ENCODE peak calls at places on chromosomes 6 and 20, in nine cellular contexts. One of them, this sample, is unnamed.
A peak's percentile ranks its signal among the peaks of the same experiment; 100 is the strongest.

GRCh38 chr6:166041277-166041676 is 126.4 kb downstream of the TBXT start:
- DNase-seq in gastrocnemius medialis: no peak
- DNase-seq in left ventricle myocardium inferior: no peak
- DNase-seq in RWPE1: no peak
- DNase-seq in aorta: no peak
- DNase-seq in Peyer's patch: no peak
- DNase-seq in stomach: no peak
- DNase-seq in brain microvascular endothelial cell: no peak
- DNase-seq in neuronal stem cell: no peak
- DNase-seq in this sample: no peak

GRCh38 chr6:133983099-133983939 is 30.3 kb downstream of the TBPL1 start:
- DNase-seq in RWPE1: no peak
- DNase-seq in gastrocnemius medialis: no peak
- DNase-seq in Peyer's patch: no peak
- DNase-seq in aorta: peak; percentile 49
- DNase-seq in stomach: no peak
- DNase-seq in neuronal stem cell: no peak
- DNase-seq in brain microvascular endothelial cell: peak; percentile 35
- DNase-seq in left ventricle myocardium inferior: no peak
- DNase-seq in this sample: peak; percentile 88

GRCh38 chr20:25044660-25045342 is 13.1 kb downstream of the ACSS1 start:
- DNase-seq in left ventricle myocardium inferior: no peak
- DNase-seq in RWPE1: no peak
- DNase-seq in gastrocnemius medialis: peak; percentile 78
- DNase-seq in Peyer's patch: peak; percentile 48
- DNase-seq in stomach: no peak
- DNase-seq in brain microvascular endothelial cell: no peak
- DNase-seq in neuronal stem cell: no peak
- DNase-seq in aorta: peak; percentile 67
- DNase-seq in this sample: no peak

GRCh38 chr20:56391596-56392281 is at the start of gene AURKA:
- DNase-seq in RWPE1: no peak
- DNase-seq in stomach: no peak
- DNase-seq in gastrocnemius medialis: no peak
- DNase-seq in Peyer's patch: no peak
- DNase-seq in left ventricle myocardium inferior: no peak
- DNase-seq in neuronal stem cell: no peak
- DNase-seq in aorta: no peak
- DNase-seq in brain microvascular endothelial cell: no peak
- DNase-seq in this sample: no peak

GRCh38 chr6:66183982-66184555 is 477.0 kb upstream of the EYS start:
- DNase-seq in stomach: no peak
- DNase-seq in gastrocnemius medialis: no peak
- DNase-seq in aorta: no peak
- DNase-seq in brain microvascular endothelial cell: no peak
- DNase-seq in neuronal stem cell: no peak
- DNase-seq in RWPE1: no peak
- DNase-seq in Peyer's patch: no peak
- DNase-seq in left ventricle myocardium inferior: no peak
- DNase-seq in this sample: no peak

GRCh38 chr20:53395188-53395923 is 198.3 kb downstream of the ZNF217 start:
- DNase-seq in gastrocnemius medialis: no peak
- DNase-seq in RWPE1: no peak
- DNase-seq in neuronal stem cell: no peak
- DNase-seq in brain microvascular endothelial cell: no peak
- DNase-seq in Peyer's patch: no peak
- DNase-seq in stomach: no peak
- DNase-seq in left ventricle myocardium inferior: no peak
- DNase-seq in aorta: no peak
- DNase-seq in this sample: no peak

GRCh38 chr20:58610811-58611210 is 40.3 kb upstream of the STX16 start:
- DNase-seq in RWPE1: no peak
- DNase-seq in neuronal stem cell: no peak
- DNase-seq in left ventricle myocardium inferior: no peak
- DNase-seq in Peyer's patch: no peak
- DNase-seq in brain microvascular endothelial cell: no peak
- DNase-seq in aorta: peak; percentile 29
- DNase-seq in stomach: no peak
- DNase-seq in gastrocnemius medialis: no peak
- DNase-seq in this sample: no peak

GRCh38 chr20:22929661-22930060 is 105.5 kb upstream of the SSTR4 start:
- DNase-seq in gastrocnemius medialis: no peak
- DNase-seq in aorta: no peak
- DNase-seq in RWPE1: no peak
- DNase-seq in stomach: no peak
- DNase-seq in neuronal stem cell: no peak
- DNase-seq in Peyer's patch: no peak
- DNase-seq in left ventricle myocardium inferior: no peak
- DNase-seq in brain microvascular endothelial cell: no peak
- DNase-seq in this sample: no peak

GRCh38 chr6:163709255-163709654 is 294.7 kb downstream of the QKI start:
- DNase-seq in gastrocnemius medialis: no peak
- DNase-seq in RWPE1: no peak
- DNase-seq in neuronal stem cell: no peak
- DNase-seq in Peyer's patch: no peak
- DNase-seq in stomach: no peak
- DNase-seq in aorta: no peak
- DNase-seq in brain microvascular endothelial cell: no peak
- DNase-seq in left ventricle myocardium inferior: no peak
- DNase-seq in this sample: no peak

GRCh38 chr6:48912503-48912902 is 550.5 kb downstream of the MMUT start:
- DNase-seq in neuronal stem cell: no peak
- DNase-seq in brain microvascular endothelial cell: no peak
- DNase-seq in gastrocnemius medialis: no peak
- DNase-seq in RWPE1: no peak
- DNase-seq in aorta: no peak
- DNase-seq in stomach: no peak
- DNase-seq in Peyer's patch: no peak
- DNase-seq in left ventricle myocardium inferior: no peak
- DNase-seq in this sample: no peak

GRCh38 chr6:63897459-63897858 is 261.9 kb downstream of the PHF3 start:
- DNase-seq in Peyer's patch: no peak
- DNase-seq in RWPE1: no peak
- DNase-seq in brain microvascular endothelial cell: peak; percentile 2
- DNase-seq in left ventricle myocardium inferior: no peak
- DNase-seq in gastrocnemius medialis: no peak
- DNase-seq in stomach: no peak
- DNase-seq in neuronal stem cell: no peak
- DNase-seq in aorta: no peak
- DNase-seq in this sample: no peak

GRCh38 chr6:142087950-142088857 is 44.5 kb upstream of the GJE1 start:
- DNase-seq in gastrocnemius medialis: no peak
- DNase-seq in RWPE1: no peak
- DNase-seq in brain microvascular endothelial cell: no peak
- DNase-seq in left ventricle myocardium inferior: no peak
- DNase-seq in neuronal stem cell: no peak
- DNase-seq in Peyer's patch: no peak
- DNase-seq in aorta: no peak
- DNase-seq in stomach: no peak
- DNase-seq in this sample: no peak

GRCh38 chr20:47310729-47311128 is 45.8 kb downstream of the ZMYND8 start:
- DNase-seq in Peyer's patch: no peak
- DNase-seq in stomach: no peak
- DNase-seq in neuronal stem cell: no peak
- DNase-seq in RWPE1: no peak
- DNase-seq in gastrocnemius medialis: no peak
- DNase-seq in brain microvascular endothelial cell: no peak
- DNase-seq in aorta: no peak
- DNase-seq in left ventricle myocardium inferior: no peak
- DNase-seq in this sample: no peak
- H3K27ac ChIP-seq in Peyer's patch: no peak overlapping the region
- H3K27ac ChIP-seq in stomach: peak overlapping the region; percentile 74
- H3K27ac ChIP-seq in neuronal stem cell: no peak overlapping the region
- H3K27ac ChIP-seq in RWPE1: peak overlapping the region; percentile 100
- H3K27ac ChIP-seq in gastrocnemius medialis: peak overlapping the region; percentile 22
- H3K27ac ChIP-seq in brain microvascular endothelial cell: no peak overlapping the region
- H3K27ac ChIP-seq in aorta: no peak overlapping the region
- H3K27ac ChIP-seq in left ventricle myocardium inferior: peak overlapping the region; percentile 98
- H3K27ac ChIP-seq in this sample: no peak overlapping the region

DNA sequence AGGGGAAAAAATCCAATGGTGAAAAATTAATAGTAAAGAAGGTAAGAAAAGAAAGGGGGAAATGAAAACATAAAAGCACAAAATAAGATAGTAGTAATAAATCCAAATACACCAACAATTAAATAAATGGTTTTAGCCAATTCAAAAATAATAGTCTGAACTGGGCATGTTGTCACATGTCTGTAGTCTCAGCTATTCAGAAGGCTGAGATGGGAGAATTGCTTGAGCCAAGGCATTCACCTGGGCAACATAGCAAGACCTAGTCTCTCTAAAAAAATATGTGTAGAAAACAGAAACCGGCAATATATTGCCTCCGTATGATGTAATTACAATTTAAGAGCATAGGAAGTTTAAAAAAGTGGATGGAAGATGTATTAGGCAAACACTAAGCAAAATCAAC is 311.3 kb upstream of the FERMT1 start:
- DNase-seq in left ventricle myocardium inferior: no peak
- DNase-seq in RWPE1: no peak
- DNase-seq in neuronal stem cell: no peak
- DNase-seq in brain microvascular endothelial cell: no peak
- DNase-seq in gastrocnemius medialis: no peak
- DNase-seq in aorta: no peak
- DNase-seq in stomach: no peak
- DNase-seq in Peyer's patch: no peak
- DNase-seq in this sample: no peak
- H3K27ac ChIP-seq in left ventricle myocardium inferior: no peak overlapping the region
- H3K27ac ChIP-seq in RWPE1: no peak overlapping the region
- H3K27ac ChIP-seq in neuronal stem cell: no peak overlapping the region
- H3K27ac ChIP-seq in brain microvascular endothelial cell: no peak overlapping the region
- H3K27ac ChIP-seq in gastrocnemius medialis: no peak overlapping the region
- H3K27ac ChIP-seq in aorta: no peak overlapping the region
- H3K27ac ChIP-seq in stomach: no peak overlapping the region
- H3K27ac ChIP-seq in Peyer's patch: no peak overlapping the region
- H3K27ac ChIP-seq in this sample: no peak overlapping the region

GRCh38 chr20:50434653-50435396 is 75.4 kb upstream of the PTPN1 start:
- DNase-seq in brain microvascular endothelial cell: peak; percentile 40
- DNase-seq in aorta: no peak
- DNase-seq in gastrocnemius medialis: no peak
- DNase-seq in neuronal stem cell: no peak
- DNase-seq in stomach: no peak
- DNase-seq in Peyer's patch: no peak
- DNase-seq in left ventricle myocardium inferior: no peak
- DNase-seq in RWPE1: peak; percentile 62
- DNase-seq in this sample: no peak

GRCh38 chr20:50435397-50436051 is 74.7 kb upstream of the PTPN1 start:
- DNase-seq in brain microvascular endothelial cell: no peak
- DNase-seq in stomach: no peak
- DNase-seq in gastrocnemius medialis: peak; percentile 76
- DNase-seq in neuronal stem cell: no peak
- DNase-seq in RWPE1: no peak
- DNase-seq in left ventricle myocardium inferior: no peak
- DNase-seq in Peyer's patch: no peak
- DNase-seq in aorta: no peak
- DNase-seq in this sample: no peak

GRCh38 chr20:50431066-50431450 is 79.1 kb upstream of the PTPN1 start:
- DNase-seq in Peyer's patch: no peak
- DNase-seq in stomach: no peak
- DNase-seq in neuronal stem cell: no peak
- DNase-seq in brain microvascular endothelial cell: no peak
- DNase-seq in RWPE1: peak; percentile 65
- DNase-seq in gastrocnemius medialis: no peak
- DNase-seq in aorta: no peak
- DNase-seq in left ventricle myocardium inferior: no peak
- DNase-seq in this sample: no peak

GRCh38 chr20:50434321-50434652 is 75.9 kb upstream of the PTPN1 start:
- DNase-seq in aorta: no peak
- DNase-seq in left ventricle myocardium inferior: no peak
- DNase-seq in stomach: no peak
- DNase-seq in RWPE1: no peak
- DNase-seq in gastrocnemius medialis: no peak
- DNase-seq in neuronal stem cell: no peak
- DNase-seq in Peyer's patch: no peak
- DNase-seq in brain microvascular endothelial cell: no peak
- DNase-seq in this sample: no peak

DNA sequence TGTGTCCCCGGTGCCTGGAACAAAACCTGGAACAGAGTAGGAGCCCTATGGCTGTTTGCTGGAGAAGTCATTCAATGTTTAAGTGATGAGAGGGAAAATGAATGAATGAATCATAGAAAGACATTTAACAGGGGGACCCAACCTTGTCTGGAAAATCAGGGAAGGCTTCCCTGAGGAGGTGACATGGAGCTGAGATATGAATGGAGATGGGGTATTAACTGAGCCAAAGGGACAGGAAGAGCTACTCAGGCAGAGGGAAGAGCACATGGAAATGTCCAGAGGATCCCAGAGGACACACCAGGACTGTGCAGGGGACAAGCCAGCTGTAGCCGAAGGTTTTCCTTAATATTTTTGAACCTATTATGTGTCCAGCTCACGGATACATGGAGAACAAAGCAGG is 77.2 kb upstream of the PTPN1 start:
- DNase-seq in aorta: no peak
- DNase-seq in neuronal stem cell: no peak
- DNase-seq in stomach: no peak
- DNase-seq in brain microvascular endothelial cell: no peak
- DNase-seq in Peyer's patch: no peak
- DNase-seq in RWPE1: no peak
- DNase-seq in gastrocnemius medialis: no peak
- DNase-seq in left ventricle myocardium inferior: no peak
- DNase-seq in this sample: no peak
- H3K27ac ChIP-seq in aorta: no peak overlapping the region
- H3K27ac ChIP-seq in neuronal stem cell: no peak overlapping the region
- H3K27ac ChIP-seq in stomach: peak overlapping the region; percentile 49
- H3K27ac ChIP-seq in brain microvascular endothelial cell: no peak overlapping the region
- H3K27ac ChIP-seq in Peyer's patch: no peak overlapping the region
- H3K27ac ChIP-seq in RWPE1: peak overlapping the region; percentile 100
- H3K27ac ChIP-seq in gastrocnemius medialis: peak overlapping the region; percentile 16
- H3K27ac ChIP-seq in left ventricle myocardium inferior: no peak overlapping the region
- H3K27ac ChIP-seq in this sample: no peak overlapping the region

GRCh38 chr6:52530351-52530750 is 46.5 kb downstream of the TRAM2 start:
- DNase-seq in neuronal stem cell: no peak
- DNase-seq in left ventricle myocardium inferior: no peak
- DNase-seq in brain microvascular endothelial cell: no peak
- DNase-seq in aorta: no peak
- DNase-seq in gastrocnemius medialis: no peak
- DNase-seq in RWPE1: no peak
- DNase-seq in stomach: no peak
- DNase-seq in Peyer's patch: no peak
- DNase-seq in this sample: no peak

GRCh38 chr6:52532457-52532856 is 44.4 kb downstream of the TRAM2 start:
- DNase-seq in aorta: no peak
- DNase-seq in stomach: no peak
- DNase-seq in Peyer's patch: no peak
- DNase-seq in brain microvascular endothelial cell: no peak
- DNase-seq in RWPE1: no peak
- DNase-seq in gastrocnemius medialis: no peak
- DNase-seq in neuronal stem cell: no peak
- DNase-seq in left ventricle myocardium inferior: no peak
- DNase-seq in this sample: no peak

GRCh38 chr6:52533491-52533890 is 43.4 kb downstream of the TRAM2 start:
- DNase-seq in neuronal stem cell: no peak
- DNase-seq in RWPE1: no peak
- DNase-seq in aorta: no peak
- DNase-seq in gastrocnemius medialis: no peak
- DNase-seq in brain microvascular endothelial cell: no peak
- DNase-seq in Peyer's patch: no peak
- DNase-seq in left ventricle myocardium inferior: no peak
- DNase-seq in stomach: no peak
- DNase-seq in this sample: no peak

GRCh38 chr6:52529311-52529710 is 47.5 kb downstream of the TRAM2 start:
- DNase-seq in aorta: no peak
- DNase-seq in left ventricle myocardium inferior: no peak
- DNase-seq in Peyer's patch: no peak
- DNase-seq in neuronal stem cell: no peak
- DNase-seq in RWPE1: no peak
- DNase-seq in gastrocnemius medialis: no peak
- DNase-seq in brain microvascular endothelial cell: no peak
- DNase-seq in stomach: no peak
- DNase-seq in this sample: no peak

GRCh38 chr6:52531396-52531795 is 45.5 kb downstream of the TRAM2 start:
- DNase-seq in gastrocnemius medialis: no peak
- DNase-seq in RWPE1: no peak
- DNase-seq in brain microvascular endothelial cell: no peak
- DNase-seq in neuronal stem cell: no peak
- DNase-seq in stomach: no peak
- DNase-seq in aorta: no peak
- DNase-seq in left ventricle myocardium inferior: no peak
- DNase-seq in Peyer's patch: no peak
- DNase-seq in this sample: no peak
- H3K27ac ChIP-seq in gastrocnemius medialis: no peak overlapping the region
- H3K27ac ChIP-seq in RWPE1: no peak overlapping the region
- H3K27ac ChIP-seq in brain microvascular endothelial cell: peak overlapping the region; percentile 7
- H3K27ac ChIP-seq in neuronal stem cell: no peak overlapping the region
- H3K27ac ChIP-seq in stomach: peak overlapping the region; percentile 11
- H3K27ac ChIP-seq in aorta: no peak overlapping the region
- H3K27ac ChIP-seq in left ventricle myocardium inferior: no peak overlapping the region
- H3K27ac ChIP-seq in Peyer's patch: no peak overlapping the region
- H3K27ac ChIP-seq in this sample: no peak overlapping the region